ENCODE peak calls at places on chromosomes 2 and 18, in five cellular contexts. J, M, U, Y and V are unnamed samples. For H3K4me1, the result is how much of the 10 kb centered on the place peaks cover.

GRCh38 chr18:79922971-79923411 is 28.5 kb downstream of the SLC66A2 start:
- DNase-seq in J (no peak), M (peak), U (no peak), Y (no peak), V (no peak)

GRCh38 chr2:231780123-231780908 is 766 bp downstream of the PDE6D start:
- DNase-seq in J (no peak), M (peak), U (no peak), Y (no peak), V (peak)

GRCh38 chr2:46521215-46521683 is 41.9 kb downstream of the TMEM247 start:
- DNase-seq in J (no peak), M (peak), U (no peak), Y (no peak), V (no peak)

GRCh38 chr2:22878094-22878493 is 506.9 kb upstream of the KLHL29 start:
- DNase-seq in J (no peak), M (no peak), U (no peak), Y (no peak), V (no peak)

GRCh38 chr2:12318427-12319057 is 398.2 kb upstream of the TRIB2 start:
- DNase-seq in J (peak), M (peak), U (no peak), Y (peak), V (peak)

GRCh38 chr2:94871226-94872087 is at the start of gene TEKT4:
- DNase-seq in J (no peak), M (no peak), U (no peak), Y (peak), V (no peak)

GRCh38 chr18:39453356-39453755 is 1887.8 kb upstream of the CELF4 start:
- DNase-seq in J (no peak), M (no peak), U (no peak), Y (no peak), V (no peak)

GRCh38 chr2:223633656-223634055 is 31.5 kb upstream of the SCG2 start:
- DNase-seq in J (no peak), M (no peak), U (no peak), Y (no peak), V (no peak)

GRCh38 chr2:210475726-210476125 is 833 bp downstream of the LANCL1 start:
- DNase-seq in J (no peak), M (no peak), U (no peak), Y (no peak), V (no peak)

GRCh38 chr2:40281021-40281940 is 170.6 kb downstream of the SLC8A1 start:
- DNase-seq in J (peak), M (no peak), U (no peak), Y (peak), V (peak)

GRCh38 chr2:240157147-240157470 is 16.7 kb upstream of the OTOS start:
- DNase-seq in J (no peak), M (no peak), U (no peak), Y (no peak), V (no peak)

GRCh38 chr2:26299488-26300092 is 46.4 kb upstream of the SELENOI start:
- DNase-seq in J (no peak), M (peak), U (no peak), Y (peak), V (peak)

GRCh38 chr18:32919799-32920198 is 147.0 kb upstream of the KLHL14 start:
- DNase-seq in J (no peak), M (peak), U (no peak), Y (no peak), V (peak)

GRCh38 chr2:36562973-36563532 is 34.9 kb downstream of the FEZ2 start:
- DNase-seq in J (no peak), M (no peak), U (no peak), Y (peak), V (no peak)

GRCh38 chr2:36560726-36561125 is 37.2 kb downstream of the FEZ2 start:
- DNase-seq in J (no peak), M (no peak), U (no peak), Y (no peak), V (no peak)

GRCh38 chr2:36559221-36559942 is 38.6 kb downstream of the FEZ2 start:
- DNase-seq in J (no peak), M (no peak), U (no peak), Y (no peak), V (no peak)

GRCh38 chr2:36562245-36562644 is 35.7 kb downstream of the FEZ2 start:
- DNase-seq in J (peak), M (no peak), U (no peak), Y (peak), V (no peak)

GRCh38 chr2:36561223-36561944 is 36.6 kb downstream of the FEZ2 start:
- DNase-seq in J (peak), M (peak), U (no peak), Y (peak), V (peak)
- H3K4me3 ChIP-seq in J (peak), M (no peak), U (no peak), Y (peak), V (no peak)

DNA sequence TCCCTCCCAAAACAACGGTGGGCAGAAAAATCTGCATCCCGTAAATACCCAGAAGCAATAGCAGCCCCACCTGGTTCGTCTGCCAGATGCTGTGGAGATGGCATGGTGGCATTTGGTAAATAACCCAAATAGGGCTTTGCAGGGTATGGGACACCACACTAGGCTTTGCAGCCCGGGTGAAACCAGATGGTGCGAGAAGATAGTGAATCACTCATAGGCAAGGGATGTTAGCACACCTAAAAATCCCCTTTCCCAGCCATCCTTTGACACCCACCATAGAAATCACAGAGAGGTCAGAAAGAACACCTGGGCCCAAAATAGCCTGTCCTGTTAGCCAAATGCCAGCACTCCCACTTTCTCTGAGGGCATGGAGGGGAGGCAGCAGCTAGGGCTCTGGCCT is 47.6 kb downstream of the BCL11A start:
- DNase-seq in J (no peak), M (no peak), U (no peak), Y (no peak), V (no peak)
- H3K4me1 ChIP-seq in J (under half), M (under half), U (under half), Y (under half), V (under half)

GRCh38 chr2:696999-697627 is 19.9 kb upstream of the TMEM18 start:
- DNase-seq in J (no peak), M (no peak), U (no peak), Y (no peak), V (peak)
- H3K4me3 ChIP-seq in J (no peak), M (no peak), U (no peak), Y (no peak), V (no peak)

DNA sequence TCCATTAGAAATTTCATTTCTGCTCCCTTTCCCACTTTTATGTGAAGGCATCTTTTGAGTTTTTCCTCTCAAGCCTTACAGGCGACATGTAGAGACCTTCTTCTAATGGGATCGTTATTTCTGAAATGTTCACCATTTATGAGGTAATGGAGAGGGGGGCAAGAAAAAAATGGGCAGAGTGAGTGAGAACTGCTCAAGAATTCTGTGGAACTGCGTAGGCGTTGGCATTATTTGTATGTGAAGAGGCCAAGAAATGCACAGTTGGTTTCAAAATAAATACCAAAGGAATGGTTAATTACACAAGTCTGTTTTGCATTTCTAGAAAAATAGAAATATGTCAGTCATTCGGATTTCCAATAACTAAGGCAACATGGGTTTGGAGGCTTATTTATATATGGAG is 31.7 kb downstream of the INSIG2 start:
- DNase-seq in J (no peak), M (no peak), U (no peak), Y (no peak), V (no peak)
- H3K4me1 ChIP-seq in J (half or more), M (under half), U (under half), Y (under half), V (under half)

DNA sequence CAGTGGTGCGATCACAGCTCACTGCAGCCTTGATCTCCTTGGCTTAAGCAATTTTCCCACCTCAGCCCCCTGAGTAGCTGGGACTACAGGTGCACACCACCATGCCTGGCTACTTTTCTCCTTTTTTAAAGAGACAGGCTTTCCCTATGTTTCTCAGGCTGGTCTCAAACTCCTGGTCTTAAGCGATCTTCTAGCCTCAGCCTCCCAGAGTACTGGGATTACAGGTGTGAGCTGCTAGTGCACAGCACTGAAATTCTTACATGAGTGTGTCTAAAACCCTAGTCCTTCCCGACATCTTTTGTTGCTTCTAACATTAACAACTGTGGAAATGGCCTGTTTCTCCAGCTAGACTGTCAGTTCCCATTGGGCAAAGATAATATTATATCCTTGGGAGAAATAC is 2.9 kb downstream of the UGP2 start:
- DNase-seq in J (no peak), M (no peak), U (no peak), Y (no peak), V (no peak)
- H3K4me3 ChIP-seq in J (no peak), M (peak), U (no peak), Y (no peak), V (no peak)

DNA sequence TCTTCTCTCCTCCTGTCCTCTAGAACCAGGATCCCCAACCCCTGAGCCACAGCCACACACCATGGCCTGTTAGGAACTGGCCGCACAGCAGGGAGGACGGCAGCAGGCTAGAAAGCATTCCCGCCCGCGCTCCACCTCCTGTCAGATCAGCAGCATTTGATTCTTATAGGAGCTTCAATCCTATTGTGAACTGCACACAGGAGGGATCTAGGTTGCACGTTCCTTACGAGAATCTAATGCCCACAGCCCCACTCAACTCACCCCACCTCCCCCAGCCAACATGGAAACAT is 179.1 kb upstream of the SH3BP4 start:
- DNase-seq in J (no peak), M (no peak), U (no peak), Y (no peak), V (no peak)
- H3K4me1 ChIP-seq in J (under half), M (under half), U (under half), Y (under half), V (under half)

GRCh38 chr2:201857326-201857725 is 51.0 kb downstream of the CDK15 start:
- DNase-seq in J (no peak), M (no peak), U (no peak), Y (no peak), V (no peak)

GRCh38 chr2:201860541-201861154 is 54.3 kb downstream of the CDK15 start:
- DNase-seq in J (peak), M (peak), U (no peak), Y (peak), V (peak)

GRCh38 chr2:201859886-201860285 is 53.5 kb downstream of the CDK15 start:
- DNase-seq in J (no peak), M (no peak), U (no peak), Y (peak), V (no peak)

GRCh38 chr2:201858267-201858666 is 51.9 kb downstream of the CDK15 start:
- DNase-seq in J (no peak), M (no peak), U (no peak), Y (no peak), V (no peak)

DNA sequence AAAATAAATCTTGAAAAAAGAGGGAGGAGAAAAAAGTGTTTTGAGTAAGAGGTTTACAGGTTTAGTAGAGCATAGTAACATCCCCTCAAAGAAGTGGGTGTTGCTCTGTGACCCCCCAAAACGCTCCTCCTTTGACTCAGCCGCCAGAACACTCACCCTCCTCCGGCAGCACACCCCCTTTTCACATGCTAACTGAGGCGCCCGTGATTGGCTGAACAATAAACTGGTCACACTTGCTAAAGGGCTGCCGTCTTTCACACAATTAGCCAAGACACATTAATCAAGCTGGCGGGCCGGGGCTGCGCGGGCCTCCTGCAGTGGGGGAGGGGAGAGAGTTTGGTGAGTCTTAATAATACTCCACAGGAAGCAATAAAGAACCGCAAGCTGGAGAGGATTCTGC is 52.4 kb downstream of the CDK15 start:
- DNase-seq in J (peak), M (peak), U (no peak), Y (no peak), V (no peak)
- H3K4me3 ChIP-seq in J (no peak), M (peak), U (no peak), Y (no peak), V (no peak)

GRCh38 chr2:24343225-24343882 is 17.0 kb downstream of the ITSN2 start:
- DNase-seq in J (no peak), M (no peak), U (no peak), Y (no peak), V (no peak)
- H3K4me1 ChIP-seq in J (under half), M (under half), U (under half), Y (under half), V (under half)

DNA sequence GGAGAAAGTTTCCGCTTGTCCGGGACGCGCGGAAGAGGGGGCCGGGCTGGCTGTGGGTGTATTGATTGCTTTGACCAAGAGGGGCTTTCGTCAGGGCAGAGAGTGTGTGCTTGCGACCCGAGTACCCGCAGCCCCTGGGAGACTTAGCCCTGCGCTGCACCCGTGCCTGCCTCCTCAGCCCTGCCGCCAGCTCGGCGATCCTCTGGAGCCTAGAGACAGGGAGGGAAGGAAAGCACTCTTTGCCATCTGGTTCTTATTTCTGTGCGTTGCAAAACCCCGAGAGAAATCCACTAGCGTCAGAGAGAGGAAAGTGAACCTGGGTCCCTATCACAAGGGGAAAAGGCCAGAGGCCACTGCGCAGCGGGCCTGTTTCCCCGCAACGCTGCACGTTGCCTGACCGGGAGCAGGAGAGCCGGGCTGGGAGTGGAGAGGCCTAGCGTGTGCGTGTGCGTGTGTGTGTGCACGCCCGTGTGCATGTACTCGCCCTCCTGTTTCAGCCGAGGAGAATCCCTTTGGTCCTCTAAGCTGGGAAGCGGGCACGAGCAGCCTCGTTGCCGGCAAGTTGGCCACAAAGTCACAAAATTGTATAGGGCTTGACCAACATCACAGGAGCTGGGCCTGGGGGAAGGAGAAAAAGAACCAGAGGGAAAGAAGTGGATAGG is 1.7 kb downstream of the SIX3 start:
- DNase-seq in J (no peak), M (no peak), U (no peak), Y (no peak), V (no peak)
- H3K4me3 ChIP-seq in J (no peak), M (peak), U (no peak), Y (no peak), V (no peak)